ENCODE peak calls at places on chromosome X, in six cellular contexts. One of them, this sample, is unnamed.

GRCh38 chrX:123797543-123798447 is 62.1 kb upstream of the XIAP start:
- DNase-seq in H1: no peak
- DNase-seq in GM12891: no peak
- DNase-seq in GM12878: no peak
- DNase-seq in K562: no peak
- DNase-seq in HepG2: peak
- DNase-seq in this sample: no peak

GRCh38 chrX:9443327-9443726 is 21.5 kb upstream of the TBL1X start:
- DNase-seq in H1: no peak
- DNase-seq in GM12891: no peak
- DNase-seq in GM12878: no peak
- DNase-seq in K562: no peak
- DNase-seq in HepG2: no peak
- DNase-seq in this sample: no peak

GRCh38 chrX:46929439-46930018 is 17.3 kb downstream of the JADE3 start:
- DNase-seq in H1: no peak
- DNase-seq in GM12891: no peak
- DNase-seq in GM12878: no peak
- DNase-seq in K562: no peak
- DNase-seq in HepG2: no peak
- DNase-seq in this sample: no peak

GRCh38 chrX:129116651-129117050 is 406.6 kb downstream of the SMARCA1 start:
- DNase-seq in H1: no peak
- DNase-seq in GM12891: no peak
- DNase-seq in GM12878: no peak
- DNase-seq in K562: no peak
- DNase-seq in HepG2: peak
- DNase-seq in this sample: no peak

GRCh38 chrX:42696551-42697129 is 81.3 kb downstream of the PPP1R2C start:
- DNase-seq in H1: no peak
- DNase-seq in GM12891: no peak
- DNase-seq in GM12878: no peak
- DNase-seq in K562: no peak
- DNase-seq in HepG2: no peak
- DNase-seq in this sample: no peak

GRCh38 chrX:37349131-37350033 is at the start of gene PRRG1:
- DNase-seq in H1: peak
- DNase-seq in GM12891: no peak
- DNase-seq in GM12878: no peak
- DNase-seq in K562: peak
- DNase-seq in HepG2: peak
- DNase-seq in this sample: no peak

GRCh38 chrX:119391279-119391678 is 7.9 kb upstream of the SLC25A43 start:
- DNase-seq in H1: no peak
- DNase-seq in GM12891: peak
- DNase-seq in GM12878: no peak
- DNase-seq in K562: no peak
- DNase-seq in HepG2: peak
- DNase-seq in this sample: no peak

GRCh38 chrX:20498851-20499635 is 232.3 kb upstream of the RPS6KA3 start:
- DNase-seq in H1: no peak
- DNase-seq in GM12891: no peak
- DNase-seq in GM12878: no peak
- DNase-seq in K562: no peak
- DNase-seq in HepG2: no peak
- DNase-seq in this sample: no peak

GRCh38 chrX:140524556-140524955 is 19.7 kb upstream of the SOX3 start:
- DNase-seq in H1: no peak
- DNase-seq in GM12891: no peak
- DNase-seq in GM12878: no peak
- DNase-seq in K562: no peak
- DNase-seq in HepG2: no peak
- DNase-seq in this sample: no peak

GRCh38 chrX:16250296-16250695 is 83.0 kb downstream of the MAGEB17 start:
- DNase-seq in H1: no peak
- DNase-seq in GM12891: no peak
- DNase-seq in GM12878: no peak
- DNase-seq in K562: no peak
- DNase-seq in HepG2: no peak
- DNase-seq in this sample: no peak

GRCh38 chrX:8730812-8731578 is 942 bp downstream of the ANOS1 start:
- DNase-seq in H1: no peak
- DNase-seq in GM12891: no peak
- DNase-seq in GM12878: no peak
- DNase-seq in K562: no peak
- DNase-seq in HepG2: no peak
- DNase-seq in this sample: no peak

GRCh38 chrX:69285881-69286545 is 120.8 kb upstream of the PJA1 start:
- DNase-seq in H1: no peak
- DNase-seq in GM12891: peak
- DNase-seq in GM12878: no peak
- DNase-seq in K562: peak
- DNase-seq in HepG2: no peak
- DNase-seq in this sample: peak

GRCh38 chrX:12955882-12956703 is 18.8 kb upstream of the TMSB4X start:
- DNase-seq in H1: no peak
- DNase-seq in GM12891: no peak
- DNase-seq in GM12878: peak
- DNase-seq in K562: peak
- DNase-seq in HepG2: peak
- DNase-seq in this sample: no peak

GRCh38 chrX:113033966-113034680 is 193.5 kb upstream of the AMOT start:
- DNase-seq in H1: no peak
- DNase-seq in GM12891: no peak
- DNase-seq in GM12878: no peak
- DNase-seq in K562: no peak
- DNase-seq in HepG2: no peak
- DNase-seq in this sample: no peak

GRCh38 chrX:39773923-39774803 is 323.6 kb downstream of the BCOR start:
- DNase-seq in H1: no peak
- DNase-seq in GM12891: no peak
- DNase-seq in GM12878: no peak
- DNase-seq in K562: no peak
- DNase-seq in HepG2: no peak
- DNase-seq in this sample: no peak

GRCh38 chrX:66638591-66639500 is at the start of gene EDA2R:
- DNase-seq in H1: peak
- DNase-seq in GM12891: peak
- DNase-seq in GM12878: peak
- DNase-seq in K562: no peak
- DNase-seq in HepG2: peak
- DNase-seq in this sample: peak

GRCh38 chrX:2928127-2928582 is 984 bp downstream of the ARSD start:
- DNase-seq in H1: peak
- DNase-seq in GM12891: peak
- DNase-seq in GM12878: no peak
- DNase-seq in K562: no peak
- DNase-seq in HepG2: peak
- DNase-seq in this sample: no peak

GRCh38 chrX:8194216-8194615 is 23.1 kb upstream of the VCX2 start:
- DNase-seq in H1: no peak
- DNase-seq in GM12891: no peak
- DNase-seq in GM12878: no peak
- DNase-seq in K562: no peak
- DNase-seq in HepG2: no peak
- DNase-seq in this sample: no peak

GRCh38 chrX:31546130-31546529 is 474.3 kb upstream of the FTHL17 start:
- DNase-seq in H1: no peak
- DNase-seq in GM12891: no peak
- DNase-seq in GM12878: no peak
- DNase-seq in K562: no peak
- DNase-seq in HepG2: no peak
- DNase-seq in this sample: no peak

GRCh38 chrX:140733766-140734342 is 24.3 kb downstream of the LINC00632 start:
- DNase-seq in H1: no peak
- DNase-seq in GM12891: no peak
- DNase-seq in GM12878: no peak
- DNase-seq in K562: peak
- DNase-seq in HepG2: peak
- DNase-seq in this sample: no peak

GRCh38 chrX:47458528-47458927 is 24.5 kb downstream of the ZNF41 start:
- DNase-seq in H1: no peak
- DNase-seq in GM12891: no peak
- DNase-seq in GM12878: no peak
- DNase-seq in K562: no peak
- DNase-seq in HepG2: no peak
- DNase-seq in this sample: no peak

GRCh38 chrX:110403839-110404238 is 45.2 kb downstream of the RTL9 start:
- DNase-seq in H1: no peak
- DNase-seq in GM12891: no peak
- DNase-seq in GM12878: no peak
- DNase-seq in K562: no peak
- DNase-seq in HepG2: no peak
- DNase-seq in this sample: no peak

GRCh38 chrX:46737462-46737861 is 21.5 kb downstream of the SLC9A7 start:
- DNase-seq in H1: no peak
- DNase-seq in GM12891: no peak
- DNase-seq in GM12878: no peak
- DNase-seq in K562: no peak
- DNase-seq in HepG2: no peak
- DNase-seq in this sample: no peak

GRCh38 chrX:138858438-138858837 is 146.9 kb upstream of the FGF13 start:
- DNase-seq in H1: no peak
- DNase-seq in GM12891: no peak
- DNase-seq in GM12878: no peak
- DNase-seq in K562: peak
- DNase-seq in HepG2: no peak
- DNase-seq in this sample: no peak

GRCh38 chrX:7170903-7171302 is 22.9 kb upstream of the PUDP start:
- DNase-seq in H1: no peak
- DNase-seq in GM12891: no peak
- DNase-seq in GM12878: no peak
- DNase-seq in K562: peak
- DNase-seq in HepG2: peak
- DNase-seq in this sample: no peak

GRCh38 chrX:7205037-7205577 is 57.2 kb upstream of the PUDP start:
- DNase-seq in H1: no peak
- DNase-seq in GM12891: no peak
- DNase-seq in GM12878: peak
- DNase-seq in K562: no peak
- DNase-seq in HepG2: no peak
- DNase-seq in this sample: no peak

GRCh38 chrX:111041018-111041462 is 55.0 kb upstream of the PAK3 start:
- DNase-seq in H1: no peak
- DNase-seq in GM12891: no peak
- DNase-seq in GM12878: no peak
- DNase-seq in K562: no peak
- DNase-seq in HepG2: peak
- DNase-seq in this sample: no peak

GRCh38 chrX:49163555-49164419 is 1.2 kb downstream of the MAGIX start:
- DNase-seq in H1: peak
- DNase-seq in GM12891: peak
- DNase-seq in GM12878: peak
- DNase-seq in K562: peak
- DNase-seq in HepG2: peak
- DNase-seq in this sample: no peak
- TF ChIP-seq POLR2A in H1: no peak
- TF ChIP-seq POLR2A in GM12891: no peak
- TF ChIP-seq POLR2A in GM12878: peak
- TF ChIP-seq POLR2A in K562: peak
- TF ChIP-seq POLR2A in HepG2: peak
- TF ChIP-seq POLR2A in this sample: peak

DNA sequence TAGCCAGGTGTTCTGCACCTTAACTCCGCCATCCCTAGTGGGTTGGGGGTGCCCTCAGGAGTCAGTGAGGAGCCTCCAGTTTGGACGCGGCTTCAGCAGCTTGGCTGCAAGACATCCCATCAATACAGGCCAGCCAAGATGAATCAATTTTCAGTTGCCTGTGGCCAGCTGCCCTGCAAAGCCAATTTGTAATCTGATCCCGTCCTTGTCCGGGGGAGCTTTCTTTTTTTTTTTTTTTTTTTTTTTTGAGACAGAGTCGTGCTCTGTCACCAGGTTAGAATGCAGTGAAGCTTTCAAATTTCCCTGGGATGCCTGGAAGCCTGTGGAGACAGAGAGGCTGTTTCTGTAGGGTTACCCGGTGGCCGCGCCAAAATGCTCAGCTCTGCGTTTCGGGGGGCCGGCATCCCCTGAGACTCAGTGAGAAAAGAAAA is 192.5 kb downstream of the ASMT start:
- DNase-seq in H1: peak
- DNase-seq in GM12891: no peak
- DNase-seq in GM12878: no peak
- DNase-seq in K562: no peak
- DNase-seq in HepG2: no peak
- DNase-seq in this sample: no peak
- TF ChIP-seq TAF1 in H1: no peak
- TF ChIP-seq TAF1 in GM12891: no peak
- TF ChIP-seq TAF1 in GM12878: no peak
- TF ChIP-seq TAF1 in K562: no peak
- TF ChIP-seq TAF1 in HepG2: no peak
- TF ChIP-seq TAF1 in this sample: no peak

GRCh38 chrX:130524476-130525194 is 122.8 kb downstream of the RBMX2 start:
- DNase-seq in H1: no peak
- DNase-seq in GM12891: no peak
- DNase-seq in GM12878: no peak
- DNase-seq in K562: no peak
- DNase-seq in HepG2: no peak
- DNase-seq in this sample: no peak

GRCh38 chrX:130529531-130529930 is 127.7 kb downstream of the RBMX2 start:
- DNase-seq in H1: no peak
- DNase-seq in GM12891: no peak
- DNase-seq in GM12878: no peak
- DNase-seq in K562: no peak
- DNase-seq in HepG2: no peak
- DNase-seq in this sample: no peak

GRCh38 chrX:130523460-130524394 is 121.9 kb downstream of the RBMX2 start:
- DNase-seq in H1: no peak
- DNase-seq in GM12891: peak
- DNase-seq in GM12878: no peak
- DNase-seq in K562: peak
- DNase-seq in HepG2: no peak
- DNase-seq in this sample: no peak
- TF ChIP-seq POLR2AphosphoS5 in H1: no peak
- TF ChIP-seq POLR2AphosphoS5 in GM12891: no peak
- TF ChIP-seq POLR2AphosphoS5 in GM12878: no peak
- TF ChIP-seq POLR2AphosphoS5 in K562: no peak
- TF ChIP-seq POLR2AphosphoS5 in HepG2: no peak
- TF ChIP-seq POLR2AphosphoS5 in this sample: no peak

DNA sequence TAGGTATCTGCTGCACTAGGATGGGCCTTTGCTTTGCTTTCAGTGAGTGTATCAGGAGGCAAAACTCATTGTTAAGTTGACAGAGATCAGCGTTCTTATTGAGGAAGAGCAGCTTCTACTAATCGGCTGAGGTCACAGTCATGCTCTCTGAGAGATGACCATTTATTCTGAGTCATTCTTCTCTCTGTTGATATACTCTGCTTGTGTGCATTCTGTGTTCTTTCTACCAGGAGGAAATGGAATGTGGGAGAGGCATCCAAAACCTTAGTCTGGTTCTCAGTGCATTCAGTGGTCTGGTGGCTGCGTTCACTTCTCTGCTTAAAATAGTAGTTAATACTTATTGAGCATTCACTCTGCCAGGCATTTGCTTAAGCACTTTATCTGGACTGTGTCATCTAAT is 66.2 kb downstream of the RRAGB start:
- DNase-seq in H1: no peak
- DNase-seq in GM12891: no peak
- DNase-seq in GM12878: no peak
- DNase-seq in K562: no peak
- DNase-seq in HepG2: no peak
- DNase-seq in this sample: no peak
- TF ChIP-seq POLR2A in H1: no peak
- TF ChIP-seq POLR2A in GM12891: no peak
- TF ChIP-seq POLR2A in GM12878: no peak
- TF ChIP-seq POLR2A in K562: no peak
- TF ChIP-seq POLR2A in HepG2: no peak
- TF ChIP-seq POLR2A in this sample: no peak

This sample was measured in GM12892.